ENCODE peak calls at places on chromosome 17, in six cellular contexts. Y, A, J, B, S and E are unnamed samples.

GRCh38 chr17:19549746-19550623 is 16.3 kb downstream of the SLC47A1 start:
- DNase-seq in Y (no peak), A (no peak), J (no peak), B (no peak), S (no peak), E (no peak)

GRCh38 chr17:19753049-19753444 is 4.9 kb upstream of the ALDH3A1 start:
- DNase-seq in Y (no peak), A (no peak), J (no peak), B (peak; percentile 83), S (peak; percentile 92), E (peak; percentile 77)

GRCh38 chr17:82241183-82241925 is 12.5 kb downstream of the SLC16A3 start:
- DNase-seq in Y (no peak), A (no peak), J (no peak), B (peak; percentile 85), S (no peak), E (no peak)

GRCh38 chr17:2693561-2694380 is 17.8 kb downstream of the CLUH start:
- DNase-seq in Y (no peak), A (no peak), J (no peak), B (no peak), S (peak; percentile 84), E (no peak)

GRCh38 chr17:3885970-3886369 is 6.9 kb downstream of the CAMKK1 start:
- DNase-seq in Y (no peak), A (no peak), J (no peak), B (peak; percentile 29), S (no peak), E (no peak)

GRCh38 chr17:57988301-57989010 is 402 bp upstream of the VEZF1 start:
- DNase-seq in Y (peak; percentile 67), A (peak; percentile 82), J (no peak), B (peak; percentile 69), S (peak; percentile 92), E (no peak)

GRCh38 chr17:30263552-30264333 is 28.0 kb downstream of the BLMH start:
- DNase-seq in Y (no peak), A (no peak), J (no peak), B (peak; percentile 96), S (no peak), E (peak; percentile 4)

GRCh38 chr17:2064147-2064489 is 9.2 kb downstream of the HIC1 start:
- DNase-seq in Y (no peak), A (no peak), J (no peak), B (no peak), S (no peak), E (no peak)

GRCh38 chr17:58783380-58783779 is 27.7 kb downstream of the PPM1E start:
- DNase-seq in Y (no peak), A (no peak), J (no peak), B (no peak), S (no peak), E (no peak)

GRCh38 chr17:66302761-66303626 is 581 bp downstream of the PRKCA start:
- DNase-seq in Y (peak; percentile 76), A (peak; percentile 28), J (peak; percentile 40), B (peak; percentile 64), S (peak; percentile 87), E (no peak)

GRCh38 chr17:79658811-79659207 is 48.0 kb upstream of the RBFOX3 start:
- DNase-seq in Y (peak; percentile 85), A (no peak), J (peak; percentile 53), B (peak; percentile 32), S (peak; percentile 81), E (no peak)

GRCh38 chr17:49576906-49577650 is 1.4 kb downstream of the NXPH3 start:
- DNase-seq in Y (no peak), A (no peak), J (no peak), B (no peak), S (no peak), E (no peak)

GRCh38 chr17:58328195-58329034 is at the start of gene TSPOAP1:
- DNase-seq in Y (peak; percentile 86), A (peak; percentile 62), J (no peak), B (no peak), S (no peak), E (no peak)

GRCh38 chr17:81996232-81996756 is 18.9 kb downstream of the ASPSCR1 start:
- DNase-seq in Y (no peak), A (no peak), J (no peak), B (no peak), S (no peak), E (no peak)

GRCh38 chr17:74785096-74785980 is 9.2 kb upstream of the NAT9 start:
- DNase-seq in Y (no peak), A (no peak), J (no peak), B (no peak), S (no peak), E (no peak)
- TF ChIP-seq CTCF in Y (peak; percentile 13), A (no peak), J (no peak), B (no peak), S (peak; percentile 25), E (no peak)

GRCh38 chr17:42964161-42964932 is at the start of gene AARSD1:
- DNase-seq in Y (peak; percentile 97), A (peak; percentile 79), J (peak; percentile 81), B (peak; percentile 97), S (peak; percentile 94), E (peak; percentile 82)
- TF ChIP-seq CTCF in Y (no peak), A (no peak), J (no peak), B (no peak), S (no peak), E (no peak)

DNA sequence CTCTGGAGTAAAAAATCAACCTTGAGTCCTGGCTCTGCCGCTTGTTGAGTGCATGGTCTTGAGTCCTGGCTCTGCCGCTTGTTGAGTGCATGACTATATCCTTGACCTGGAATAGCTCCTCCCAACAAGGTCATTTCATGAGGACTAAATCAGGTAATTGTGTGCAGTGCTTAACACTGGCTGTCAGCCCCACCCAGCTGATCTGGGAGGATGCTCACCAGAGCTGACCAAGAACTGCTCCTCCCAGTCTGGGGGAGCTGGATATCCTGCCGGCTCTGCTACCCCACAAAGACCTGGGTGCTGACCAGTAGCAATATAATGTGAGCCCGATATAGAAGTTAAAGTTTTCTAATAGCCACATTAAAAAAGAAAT is 20.7 kb upstream of the LGALS9 start:
- DNase-seq in Y (no peak), A (no peak), J (no peak), B (no peak), S (no peak), E (no peak)
- TF ChIP-seq CTCF in Y (no peak), A (no peak), J (no peak), B (no peak), S (no peak), E (no peak)

GRCh38 chr17:68463211-68463990 is 6.1 kb upstream of the WIPI1 start:
- DNase-seq in Y (no peak), A (no peak), J (no peak), B (no peak), S (no peak), E (no peak)
- TF ChIP-seq CTCF in Y (no peak), A (no peak), J (no peak), B (no peak), S (peak; percentile 19), E (no peak)

GRCh38 chr17:43784068-43784467 is 3.8 kb downstream of the CFAP97D1 start:
- DNase-seq in Y (no peak), A (no peak), J (no peak), B (no peak), S (no peak), E (no peak)

GRCh38 chr17:43780135-43780534 is at the start of gene CFAP97D1:
- DNase-seq in Y (no peak), A (no peak), J (no peak), B (no peak), S (no peak), E (no peak)

GRCh38 chr17:43778337-43779144 is at the start of gene DUSP3:
- DNase-seq in Y (peak; percentile 97), A (peak; percentile 79), J (peak; percentile 94), B (peak; percentile 89), S (peak; percentile 96), E (peak; percentile 82)

GRCh38 chr17:43782903-43783462 is 2.7 kb downstream of the CFAP97D1 start:
- DNase-seq in Y (no peak), A (no peak), J (no peak), B (no peak), S (no peak), E (no peak)

DNA sequence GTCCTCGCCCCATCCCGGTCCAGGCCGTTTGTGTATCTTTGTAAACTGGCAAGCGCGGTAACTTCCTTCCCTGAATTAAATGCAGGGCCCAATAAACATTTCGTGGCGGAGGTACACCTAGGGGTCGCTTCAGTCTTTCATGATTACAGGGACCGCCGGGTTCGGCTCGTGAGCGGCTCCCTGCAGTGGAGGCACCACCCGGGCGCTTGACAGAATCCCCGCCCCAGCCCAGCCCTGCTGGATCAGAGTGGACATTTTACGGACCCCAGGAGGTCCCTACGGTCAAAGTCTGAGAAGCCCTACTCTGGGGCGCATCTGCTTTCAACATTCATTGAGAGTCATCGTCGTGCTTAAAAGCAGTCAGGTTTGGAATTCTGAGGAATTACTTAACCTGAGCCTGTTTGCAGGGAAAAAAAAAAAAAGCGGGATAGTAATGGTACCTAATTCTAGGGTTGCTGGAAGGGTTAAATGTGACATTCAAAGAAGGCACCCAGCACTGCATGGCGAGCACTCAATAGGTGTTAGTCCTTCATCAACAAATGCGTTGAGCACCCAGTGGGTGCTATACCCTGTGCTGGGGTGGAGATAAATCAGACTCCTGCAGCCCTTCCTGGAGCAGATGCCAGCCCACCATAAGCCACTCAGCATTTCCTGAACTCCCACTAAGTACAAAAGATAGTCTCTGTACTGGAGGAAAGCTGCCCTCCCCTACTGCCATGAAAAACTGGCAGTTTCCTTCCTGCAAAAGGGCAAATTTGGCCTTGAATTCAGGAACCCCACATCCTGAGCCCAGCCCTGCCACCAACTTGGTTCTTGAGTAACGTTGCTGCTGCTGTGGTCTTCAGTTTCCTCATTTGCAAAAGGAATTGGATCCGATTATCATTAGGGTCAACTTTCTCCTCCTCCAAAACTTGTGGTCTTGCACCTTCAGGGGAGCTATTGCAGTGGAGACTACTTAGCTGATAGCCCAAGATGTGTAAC is 658 bp upstream of the DUSP3 start:
- DNase-seq in Y (peak; percentile 69), A (no peak), J (peak; percentile 57), B (peak; percentile 71), S (no peak), E (no peak)
- TF ChIP-seq CTCF in Y (peak; percentile 32), A (no peak), J (no peak), B (no peak), S (no peak), E (no peak)

GRCh38 chr17:71762526-71762925 is 358.3 kb upstream of the SOX9 start:
- DNase-seq in Y (no peak), A (no peak), J (no peak), B (no peak), S (no peak), E (no peak)

GRCh38 chr17:71765437-71765836 is 355.4 kb upstream of the SOX9 start:
- DNase-seq in Y (no peak), A (no peak), J (no peak), B (no peak), S (no peak), E (no peak)

GRCh38 chr17:71760062-71760720 is 360.6 kb upstream of the SOX9 start:
- DNase-seq in Y (no peak), A (no peak), J (no peak), B (no peak), S (no peak), E (no peak)

GRCh38 chr17:71759422-71760060 is 361.3 kb upstream of the SOX9 start:
- DNase-seq in Y (no peak), A (no peak), J (no peak), B (no peak), S (no peak), E (no peak)

DNA sequence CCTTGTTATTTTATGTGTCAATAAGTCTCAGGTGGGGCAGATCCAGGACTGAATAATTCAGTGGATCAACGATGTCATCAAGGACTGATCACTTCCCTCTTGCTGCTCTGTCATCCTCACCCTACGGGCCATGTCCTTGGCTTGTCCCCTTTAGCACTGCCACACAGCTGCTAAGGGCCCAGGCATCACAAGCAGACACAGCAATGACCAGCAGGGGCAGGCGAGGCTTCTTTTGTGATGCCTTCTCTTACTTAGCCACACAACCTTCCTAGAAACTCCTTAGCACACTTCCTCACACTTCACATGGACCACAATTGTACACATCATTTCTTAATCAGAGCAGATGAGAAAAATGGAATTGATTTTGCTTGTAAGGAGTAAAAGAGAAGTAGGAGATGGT is 356.3 kb upstream of the SOX9 start:
- DNase-seq in Y (peak; percentile 76), A (no peak), J (peak; percentile 45), B (no peak), S (no peak), E (no peak)
- TF ChIP-seq CTCF in Y (peak; percentile 80), A (no peak), J (peak; percentile 37), B (no peak), S (peak; percentile 35), E (peak; percentile 4)